ENCODE peak calls at places on chromosomes 1 and 21, in eight cellular contexts. N, S, P, W, Y, B, K and L are unnamed samples.

GRCh38 chr1:22754824-22755223 is 44.2 kb downstream of the EPHB2 start:
- DNase-seq in P (no peak), N (no peak), S (no peak), W (no peak), Y (no peak), B (no peak), K (no peak), L (no peak)

GRCh38 chr1:87284456-87285240 is 44.0 kb upstream of the LMO4 start:
- DNase-seq in S (peak), Y (no peak), K (no peak), B (no peak), W (no peak), N (no peak), P (no peak), L (no peak)

GRCh38 chr1:119766374-119766794 is 2.3 kb downstream of the HMGCS2 start:
- DNase-seq in W (no peak), B (no peak), P (no peak), S (no peak), N (peak), Y (peak), K (peak), L (no peak)

GRCh38 chr1:43786201-43786958 is 79.0 kb downstream of the ST3GAL3 start:
- DNase-seq in N (no peak), B (no peak), S (no peak), K (no peak), P (no peak), Y (no peak), W (no peak), L (no peak)

GRCh38 chr1:240092301-240093119 is 827 bp downstream of the FMN2 start:
- DNase-seq in Y (no peak), W (peak), K (no peak), N (peak), S (no peak), P (no peak), B (no peak), L (peak)

GRCh38 chr1:236142358-236143103 is at the start of gene GPR137B:
- DNase-seq in K (peak), S (peak), P (no peak), B (no peak), N (peak), W (peak), Y (no peak), L (peak)

GRCh38 chr1:83508485-83509151 is 490.3 kb downstream of the TTLL7 start:
- DNase-seq in Y (peak), N (no peak), S (no peak), P (peak), W (peak), K (no peak), B (no peak), L (no peak)

GRCh38 chr1:189693140-189693539 is 784.5 kb downstream of the BRINP3 start:
- DNase-seq in K (no peak), P (no peak), N (peak), W (no peak), S (no peak), B (no peak), Y (no peak), L (no peak)

GRCh38 chr1:98034505-98034904 is 113.7 kb upstream of the DPYD start:
- DNase-seq in Y (no peak), S (no peak), B (no peak), K (no peak), P (no peak), N (peak), W (no peak), L (no peak)

GRCh38 chr1:34907487-34908090 is 21.9 kb downstream of the DLGAP3 start:
- DNase-seq in B (no peak), S (no peak), N (no peak), W (no peak), K (no peak), P (no peak), Y (no peak), L (no peak)

GRCh38 chr21:9839011-9839661 is 682.2 kb upstream of the TPTE start:
- DNase-seq in P (no peak), B (no peak), N (no peak), K (no peak), Y (peak), W (no peak), S (no peak), L (no peak)

GRCh38 chr21:31142600-31142999 is 104.3 kb upstream of the KRTAP19-8 start:
- DNase-seq in B (no peak), W (no peak), Y (no peak), S (no peak), K (no peak), P (no peak), N (no peak), L (no peak)

GRCh38 chr1:158506369-158506987 is 34.5 kb downstream of the OR10R2 start:
- DNase-seq in W (no peak), P (no peak), S (peak), Y (no peak), B (no peak), K (no peak), N (peak), L (no peak)

GRCh38 chr1:203305809-203306088 is 430 bp downstream of the BTG2 start:
- DNase-seq in B (no peak), S (peak), Y (no peak), K (no peak), P (no peak), W (no peak), N (no peak), L (no peak)

GRCh38 chr21:33799378-33800090 is 116.1 kb downstream of the ATP5PO start:
- DNase-seq in N (peak), P (no peak), K (no peak), W (no peak), B (no peak), Y (no peak), S (no peak), L (no peak)

GRCh38 chr21:45488839-45489479 is 53.3 kb downstream of the SLC19A1 start:
- DNase-seq in B (no peak), N (no peak), S (no peak), W (no peak), K (no peak), P (no peak), Y (no peak), L (no peak)

GRCh38 chr1:186680031-186681012 is at the start of gene PTGS2:
- DNase-seq in S (peak), P (peak), N (peak), Y (peak), W (peak), B (peak), K (peak), L (peak)

GRCh38 chr1:23810818-23811420 is 10.4 kb upstream of the GALE start:
- DNase-seq in N (peak), S (no peak), W (peak), K (no peak), Y (no peak), B (no peak), P (no peak), L (no peak)

GRCh38 chr1:8545078-8545477 is 227.2 kb downstream of the SLC45A1 start:
- DNase-seq in W (no peak), K (no peak), P (no peak), B (no peak), N (no peak), Y (no peak), S (no peak), L (no peak)

GRCh38 chr1:58844176-58844575 is 60.3 kb upstream of the JUN start:
- DNase-seq in K (no peak), S (no peak), N (no peak), W (no peak), B (no peak), Y (no peak), P (no peak), L (no peak)

GRCh38 chr1:219702551-219703215 is 89.8 kb upstream of the ZC3H11B start:
- DNase-seq in P (no peak), N (no peak), B (no peak), W (no peak), S (no peak), Y (no peak), K (no peak), L (no peak)

GRCh38 chr1:239112536-239112935 is 273.8 kb upstream of the CHRM3 start:
- DNase-seq in K (no peak), Y (no peak), N (no peak), S (no peak), W (no peak), B (no peak), P (no peak), L (no peak)

GRCh38 chr1:31435471-31436409 is 22.7 kb downstream of the SERINC2 start:
- DNase-seq in B (no peak), K (no peak), Y (no peak), S (no peak), P (no peak), N (no peak), W (no peak), L (no peak)

GRCh38 chr21:34640858-34641257 is 25.9 kb upstream of the RCAN1 start:
- DNase-seq in S (no peak), Y (no peak), P (no peak), K (no peak), N (peak), W (no peak), B (no peak), L (no peak)

GRCh38 chr1:35001743-35002142 is 16.6 kb upstream of the TMEM35B start:
- DNase-seq in S (no peak), N (no peak), K (no peak), Y (no peak), P (no peak), B (no peak), W (no peak), L (no peak)

GRCh38 chr1:45887156-45887842 is 83.9 kb downstream of the MAST2 start:
- DNase-seq in N (no peak), K (no peak), B (no peak), P (no peak), W (no peak), Y (no peak), S (no peak), L (no peak)

GRCh38 chr1:203077956-203078355 is 7.9 kb downstream of the MYOG start:
- DNase-seq in K (no peak), N (no peak), S (no peak), B (no peak), P (no peak), Y (no peak), W (no peak), L (no peak)

GRCh38 chr21:28633803-28634572 is 358.7 kb downstream of the LTN1 start:
- DNase-seq in B (no peak), K (no peak), N (no peak), S (peak), W (no peak), Y (no peak), P (no peak), L (no peak)

GRCh38 chr1:55141295-55141893 is 73.8 kb downstream of the USP24 start:
- DNase-seq in S (peak), K (no peak), Y (no peak), P (no peak), N (no peak), B (no peak), W (no peak), L (no peak)

GRCh38 chr1:55143686-55144085 is 71.5 kb downstream of the USP24 start:
- DNase-seq in K (no peak), P (no peak), W (no peak), B (no peak), S (peak), N (peak), Y (no peak), L (no peak)

GRCh38 chr1:55138740-55139283 is 76.4 kb downstream of the USP24 start:
- DNase-seq in K (no peak), S (no peak), B (no peak), W (no peak), Y (no peak), P (no peak), N (no peak), L (no peak)

GRCh38 chr1:55140137-55140536 is 75.0 kb downstream of the USP24 start:
- DNase-seq in W (no peak), K (no peak), B (no peak), P (no peak), Y (no peak), N (no peak), S (no peak), L (no peak)

GRCh38 chr1:55140546-55140983 is 74.6 kb downstream of the USP24 start:
- DNase-seq in Y (no peak), W (peak), N (peak), P (peak), K (peak), S (peak), B (peak), L (no peak)
- TF ChIP-seq POLR2A in Y (no peak), W (no peak), N (no peak), P (no peak), K (no peak), S (no peak), B (no peak), L (no peak)

GRCh38 chr1:32773018-32773763 is 44.0 kb downstream of the YARS1 start:
- DNase-seq in N (peak), B (peak), K (peak), P (peak), W (peak), Y (peak), S (peak), L (peak)
- TF ChIP-seq POLR2A in N (no peak), B (no peak), K (no peak), P (no peak), W (no peak), Y (no peak), S (peak), L (no peak)

GRCh38 chr1:41724248-41724647 is 194.5 kb downstream of the HIVEP3 start:
- DNase-seq in W (no peak), P (no peak), Y (no peak), K (no peak), S (no peak), N (no peak), B (no peak), L (no peak)

GRCh38 chr1:41727749-41728115 is 191.0 kb downstream of the HIVEP3 start:
- DNase-seq in P (no peak), B (no peak), K (no peak), Y (no peak), N (no peak), S (no peak), W (no peak), L (no peak)

GRCh38 chr1:41730806-41731205 is 187.9 kb downstream of the HIVEP3 start:
- DNase-seq in Y (no peak), K (no peak), W (no peak), P (no peak), S (no peak), N (no peak), B (no peak), L (no peak)

GRCh38 chr1:41728403-41729202 is 190.1 kb downstream of the HIVEP3 start:
- DNase-seq in K (no peak), S (no peak), N (no peak), P (no peak), W (no peak), B (no peak), Y (no peak), L (peak)

DNA sequence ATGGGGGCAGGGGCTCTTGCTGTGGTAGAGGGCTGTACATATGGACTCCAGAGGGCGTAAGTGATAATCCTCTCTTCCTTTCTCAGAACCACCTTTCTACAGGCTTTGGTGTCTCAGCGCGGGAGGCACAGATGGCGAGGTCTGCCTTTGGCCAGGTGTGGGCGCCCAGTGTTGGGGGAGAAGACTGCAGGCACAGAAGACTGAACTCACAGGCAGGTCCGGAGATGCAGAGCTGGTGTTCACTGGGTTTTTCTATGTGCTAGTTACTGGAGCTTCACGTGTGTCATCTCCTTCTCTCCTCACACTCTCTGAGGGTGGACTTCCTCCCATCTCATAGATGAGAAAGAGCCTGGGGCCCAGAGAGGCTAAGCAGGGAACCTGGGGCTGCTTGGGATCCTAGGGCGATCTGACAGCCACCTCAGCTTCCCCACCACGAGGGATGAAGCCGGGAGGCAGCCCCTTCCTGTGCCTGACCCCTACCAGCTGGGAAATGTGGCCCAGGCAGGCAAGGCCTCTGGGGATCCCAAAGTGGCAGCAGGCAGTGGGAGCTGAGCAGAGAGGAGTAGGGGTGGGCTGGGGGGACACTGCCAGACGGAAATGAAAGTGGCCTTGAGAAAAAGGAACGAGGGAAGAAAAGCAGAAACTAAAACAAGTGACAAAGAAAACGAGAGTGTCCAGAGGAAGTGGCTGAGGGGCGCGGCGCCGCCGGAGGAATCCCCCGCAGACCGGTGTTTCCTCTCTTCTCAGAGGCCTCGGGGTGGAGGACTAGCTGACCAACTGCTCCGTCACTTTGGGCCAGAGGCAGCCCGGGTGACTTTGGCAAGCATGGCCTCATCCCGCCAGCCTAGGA is 191.6 kb downstream of the HIVEP3 start:
- DNase-seq in Y (no peak), S (no peak), K (no peak), B (peak), W (peak), P (peak), N (no peak), L (no peak)
- TF ChIP-seq POLR2A in Y (no peak), S (no peak), K (no peak), B (no peak), W (no peak), P (no peak), N (no peak), L (no peak)

GRCh38 chr1:50976890-50977574 is 7.0 kb downstream of the CDKN2C start:
- DNase-seq in B (no peak), P (no peak), K (no peak), S (peak), W (peak), Y (peak), N (peak), L (peak)
- TF ChIP-seq POLR2A in B (no peak), P (no peak), K (no peak), S (peak), W (no peak), Y (no peak), N (no peak), L (peak)

DNA sequence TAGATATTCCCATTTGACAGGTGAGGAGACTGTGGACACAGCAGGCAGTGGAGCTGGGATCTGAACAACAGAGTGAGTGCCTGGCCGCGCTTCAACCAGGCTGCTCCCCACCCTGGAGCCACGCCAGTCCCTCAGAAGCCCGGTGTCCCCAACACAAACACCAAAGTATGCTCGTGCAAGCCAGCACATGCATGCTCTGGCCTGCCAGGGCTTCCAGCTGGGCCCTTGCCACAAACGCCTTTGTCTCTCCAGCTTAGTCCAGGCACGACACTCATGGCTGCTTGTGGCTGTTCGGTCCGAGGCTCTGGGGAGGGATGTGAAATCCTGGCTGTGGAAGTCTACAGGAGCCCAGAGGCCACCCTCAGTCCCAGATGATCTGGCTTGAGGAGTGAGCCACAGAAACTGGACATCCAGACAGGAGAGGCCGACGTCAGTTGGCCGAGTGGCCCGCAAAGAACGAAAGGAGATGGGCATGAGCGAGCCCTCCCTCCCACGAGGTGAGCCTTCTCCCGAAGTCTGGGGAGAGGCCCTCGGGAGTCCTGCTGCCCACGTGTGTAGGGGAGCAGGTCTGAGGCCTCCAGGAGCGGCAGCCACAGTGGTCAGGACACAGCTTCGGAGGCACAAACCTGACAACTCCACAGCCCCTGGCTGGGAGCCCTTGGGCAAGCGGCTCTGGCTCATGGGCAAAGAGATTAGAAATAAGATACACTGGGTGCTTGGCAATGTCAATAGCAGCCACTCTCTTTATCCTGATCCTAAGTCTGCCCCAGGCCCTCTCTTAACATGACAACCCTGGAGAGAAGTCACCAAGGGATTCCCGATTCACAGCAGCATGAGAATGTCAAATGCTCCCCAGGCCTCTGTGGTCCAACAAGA is 117.1 kb upstream of the IFFO2 start:
- DNase-seq in K (peak), S (no peak), P (peak), N (no peak), W (no peak), B (no peak), Y (no peak), L (no peak)
- TF ChIP-seq POLR2A in K (no peak), S (no peak), P (no peak), N (no peak), W (no peak), B (no peak), Y (no peak), L (no peak)

GRCh38 chr21:32523463-32523862 is 61.9 kb downstream of the TCP10L start:
- DNase-seq in N (no peak), B (no peak), W (no peak), K (no peak), S (no peak), P (no peak), Y (no peak), L (no peak)

GRCh38 chr21:32521736-32522360 is 63.5 kb downstream of the TCP10L start:
- DNase-seq in W (no peak), S (no peak), P (no peak), K (no peak), B (no peak), Y (no peak), N (no peak), L (no peak)

GRCh38 chr21:32524010-32524719 is 61.2 kb downstream of the TCP10L start:
- DNase-seq in Y (no peak), W (no peak), N (no peak), P (no peak), S (no peak), B (no peak), K (no peak), L (no peak)

GRCh38 chr21:32519945-32520884 is 65.1 kb downstream of the TCP10L start:
- DNase-seq in B (no peak), W (no peak), K (no peak), P (no peak), Y (no peak), N (no peak), S (no peak), L (no peak)

GRCh38 chr21:32520885-32521735 is 64.2 kb downstream of the TCP10L start:
- DNase-seq in B (peak), K (peak), S (no peak), W (peak), P (peak), N (peak), Y (peak), L (no peak)
- TF ChIP-seq POLR2A in B (no peak), K (no peak), S (no peak), W (no peak), P (no peak), N (no peak), Y (no peak), L (no peak)

GRCh38 chr1:54804471-54805132 is 3.5 kb upstream of the TTC22 start:
- DNase-seq in Y (no peak), S (no peak), W (no peak), K (no peak), N (no peak), B (no peak), P (no peak), L (no peak)
- TF ChIP-seq POLR2A in Y (no peak), S (no peak), W (no peak), K (no peak), N (no peak), B (no peak), P (no peak), L (no peak)

GRCh38 chr1:14842891-14843290 is 244.4 kb downstream of the KAZN start:
- DNase-seq in B (no peak), N (no peak), Y (no peak), K (no peak), W (no peak), S (no peak), P (no peak), L (no peak)

GRCh38 chr1:14840374-14840773 is 241.9 kb downstream of the KAZN start:
- DNase-seq in W (no peak), Y (no peak), P (no peak), S (peak), N (no peak), B (no peak), K (no peak), L (no peak)

GRCh38 chr1:14841456-14841855 is 243.0 kb downstream of the KAZN start:
- DNase-seq in W (no peak), N (no peak), S (no peak), B (no peak), P (no peak), Y (no peak), K (no peak), L (no peak)

GRCh38 chr1:14842361-14842760 is 243.9 kb downstream of the KAZN start:
- DNase-seq in N (no peak), Y (no peak), B (no peak), S (no peak), W (no peak), P (no peak), K (no peak), L (no peak)

GRCh38 chr1:14841951-14842350 is 243.5 kb downstream of the KAZN start:
- DNase-seq in W (no peak), P (no peak), S (no peak), B (no peak), K (no peak), N (no peak), Y (no peak), L (no peak)
- TF ChIP-seq POLR2A in W (no peak), P (no peak), S (no peak), B (no peak), K (no peak), N (no peak), Y (no peak), L (no peak)